ENCODE peak calls at places on chromosomes 12 and 14, in five cellular contexts. C is stimulated activated CD8-positive, alpha-beta memory T cell treated with anti-CD3 and anti-CD28 coated beads, Interleukin-12 subunit alpha, Interleukin-12 subunit beta, amount 100 ng/mL, for 4 hours; O is NCI-H1694 treated with DMSO at 0.1 percent for 48 hours; T is AG09319; D is RPMI7951. B is an unnamed sample.

GRCh38 chr12:21614510-21614909 is 9.9 kb upstream of the GYS2 start:
- DNase-seq in C (no peak), O (no peak), T (no peak), D (no peak), B (no peak)

GRCh38 chr14:30227871-30228270 is 300.2 kb upstream of the PRKD1 start:
- DNase-seq in C (no peak), O (no peak), T (peak; percentile 25), D (peak; percentile 56), B (peak; percentile 77)

GRCh38 chr12:105451798-105452197 is 121.3 kb downstream of the C12orf75 start:
- DNase-seq in C (no peak), O (no peak), T (no peak), D (no peak), B (no peak)

GRCh38 chr12:121637231-121637914 is 11.0 kb downstream of the ORAI1 start:
- DNase-seq in C (peak; percentile 34), O (no peak), T (no peak), D (no peak), B (no peak)

GRCh38 chr12:4112290-4112689 is 161.3 kb upstream of the CCND2 start:
- DNase-seq in C (no peak), O (no peak), T (no peak), D (no peak), B (no peak)

GRCh38 chr12:127531561-127531960 is 735.4 kb upstream of the TMEM132C start:
- DNase-seq in C (no peak), O (no peak), T (no peak), D (no peak), B (no peak)

GRCh38 chr14:92093320-92093719 is 13.1 kb downstream of the ATXN3 start:
- DNase-seq in C (no peak), O (no peak), T (no peak), D (no peak), B (no peak)

GRCh38 chr12:90896164-90896563 is 58.8 kb downstream of the CCER1 start:
- DNase-seq in C (no peak), O (no peak), T (no peak), D (peak; percentile 79), B (no peak)

GRCh38 chr12:14803830-14804160 is 325 bp downstream of the C12orf60 start:
- DNase-seq in C (no peak), O (no peak), T (no peak), D (no peak), B (no peak)

GRCh38 chr14:95871531-95871930 is 5.1 kb upstream of the TUNAR start:
- DNase-seq in C (no peak), O (no peak), T (no peak), D (no peak), B (peak; percentile 33)

GRCh38 chr14:74491952-74492351 is 1.2 kb downstream of the NPC2 start:
- DNase-seq in C (no peak), O (no peak), T (no peak), D (peak; percentile 67), B (peak; percentile 61)

GRCh38 chr12:108424816-108425215 is 85.7 kb upstream of the CMKLR1 start:
- DNase-seq in C (no peak), O (no peak), T (no peak), D (no peak), B (no peak)

GRCh38 chr12:26010293-26010821 is 51.9 kb downstream of the RASSF8 start:
- DNase-seq in C (no peak), O (no peak), T (no peak), D (peak; percentile 94), B (peak; percentile 88)

GRCh38 chr12:66132408-66132807 is 1.9 kb upstream of the LLPH start:
- DNase-seq in C (no peak), O (no peak), T (no peak), D (peak; percentile 59), B (peak; percentile 78)

GRCh38 chr12:90974286-90974685 is 19.3 kb upstream of the CCER1 start:
- DNase-seq in C (no peak), O (no peak), T (no peak), D (peak; percentile 52), B (no peak)

GRCh38 chr14:99512571-99513182 is 31.5 kb downstream of the CCNK start:
- DNase-seq in C (no peak), O (no peak), T (no peak), D (no peak), B (no peak)

GRCh38 chr12:64884164-64884542 is 59.7 kb downstream of the TBC1D30 start:
- DNase-seq in C (no peak), O (no peak), T (no peak), D (no peak), B (no peak)

GRCh38 chr14:74954232-74954946 is 1.0 kb downstream of the PGF start:
- DNase-seq in C (no peak), O (peak; percentile 81), T (no peak), D (no peak), B (peak; percentile 36)

GRCh38 chr14:35122696-35123387 is 490 bp downstream of the PRORP start:
- DNase-seq in C (no peak), O (no peak), T (no peak), D (peak; percentile 7), B (peak; percentile 11)

GRCh38 chr12:89461649-89462612 is 62.7 kb downstream of the GALNT4 start:
- DNase-seq in C (no peak), O (peak; percentile 57), T (peak; percentile 52), D (peak; percentile 70), B (peak; percentile 34)

GRCh38 chr14:46490150-46490769 is 161.3 kb downstream of the RPL10L start:
- DNase-seq in C (no peak), O (peak; percentile 2), T (no peak), D (no peak), B (no peak)

GRCh38 chr14:103530831-103531230 is 1.8 kb downstream of the TRMT61A start:
- DNase-seq in C (no peak), O (no peak), T (no peak), D (no peak), B (no peak)

GRCh38 chr14:55599250-55599879 is 19.4 kb downstream of the KTN1 start:
- DNase-seq in C (no peak), O (no peak), T (no peak), D (peak; percentile 80), B (no peak)

GRCh38 chr12:10501031-10501430 is 4.7 kb upstream of the EIF2S3B start:
- DNase-seq in C (no peak), O (no peak), T (no peak), D (peak; percentile 56), B (no peak)

GRCh38 chr12:65022441-65022840 is 98.7 kb downstream of the WIF1 start:
- DNase-seq in C (no peak), O (no peak), T (no peak), D (no peak), B (no peak)